ENCODE peak calls at places on chromosomes 4 and X, in five cellular contexts. One of them, this sample, is unnamed.

GRCh38 chr4:79397951-79398350 is 10.1 kb downstream of the GK2 start:
- DNase-seq in germinal center: no peak
- DNase-seq in amniotic epithelial cell: no peak
- DNase-seq in NCI-H1694 treated with DMSO at 0.1 percent for 48 hours: no peak
- DNase-seq in activated T-helper 1 cell treated with anti-CD3 and anti-CD28 coated beads, Interleukin-2, amount 50 U/mL, for 16 hours: no peak
- DNase-seq in this sample: no peak

GRCh38 chr4:25948051-25948450 is 34.0 kb downstream of the SMIM20 start:
- DNase-seq in germinal center: no peak
- DNase-seq in amniotic epithelial cell: no peak
- DNase-seq in NCI-H1694 treated with DMSO at 0.1 percent for 48 hours: no peak
- DNase-seq in activated T-helper 1 cell treated with anti-CD3 and anti-CD28 coated beads, Interleukin-2, amount 50 U/mL, for 16 hours: no peak
- DNase-seq in this sample: no peak

GRCh38 chr4:48138936-48139335 is 4.9 kb upstream of the TXK start:
- DNase-seq in germinal center: peak; percentile 57
- DNase-seq in amniotic epithelial cell: no peak
- DNase-seq in NCI-H1694 treated with DMSO at 0.1 percent for 48 hours: no peak
- DNase-seq in activated T-helper 1 cell treated with anti-CD3 and anti-CD28 coated beads, Interleukin-2, amount 50 U/mL, for 16 hours: no peak
- DNase-seq in this sample: no peak

GRCh38 chr4:65724973-65725372 is 54.7 kb upstream of the EPHA5 start:
- DNase-seq in germinal center: no peak
- DNase-seq in amniotic epithelial cell: no peak
- DNase-seq in NCI-H1694 treated with DMSO at 0.1 percent for 48 hours: no peak
- DNase-seq in activated T-helper 1 cell treated with anti-CD3 and anti-CD28 coated beads, Interleukin-2, amount 50 U/mL, for 16 hours: no peak
- DNase-seq in this sample: no peak

GRCh38 chrX:123830309-123830708 is 29.5 kb upstream of the XIAP start:
- DNase-seq in germinal center: peak; percentile 63
- DNase-seq in amniotic epithelial cell: peak; percentile 81
- DNase-seq in NCI-H1694 treated with DMSO at 0.1 percent for 48 hours: no peak
- DNase-seq in activated T-helper 1 cell treated with anti-CD3 and anti-CD28 coated beads, Interleukin-2, amount 50 U/mL, for 16 hours: no peak
- DNase-seq in this sample: no peak

GRCh38 chr4:110480031-110480549 is 4.1 kb downstream of the ENPEP start:
- DNase-seq in germinal center: no peak
- DNase-seq in amniotic epithelial cell: peak; percentile 84
- DNase-seq in NCI-H1694 treated with DMSO at 0.1 percent for 48 hours: no peak
- DNase-seq in activated T-helper 1 cell treated with anti-CD3 and anti-CD28 coated beads, Interleukin-2, amount 50 U/mL, for 16 hours: no peak
- DNase-seq in this sample: no peak

GRCh38 chr4:48546336-48546735 is 56.3 kb downstream of the ZAR1 start:
- DNase-seq in germinal center: no peak
- DNase-seq in amniotic epithelial cell: peak; percentile 42
- DNase-seq in NCI-H1694 treated with DMSO at 0.1 percent for 48 hours: no peak
- DNase-seq in activated T-helper 1 cell treated with anti-CD3 and anti-CD28 coated beads, Interleukin-2, amount 50 U/mL, for 16 hours: no peak
- DNase-seq in this sample: peak; percentile 34

GRCh38 chr4:78432896-78433295 is 118.7 kb upstream of the ANXA3 start:
- DNase-seq in germinal center: no peak
- DNase-seq in amniotic epithelial cell: peak; percentile 58
- DNase-seq in NCI-H1694 treated with DMSO at 0.1 percent for 48 hours: no peak
- DNase-seq in activated T-helper 1 cell treated with anti-CD3 and anti-CD28 coated beads, Interleukin-2, amount 50 U/mL, for 16 hours: no peak
- DNase-seq in this sample: no peak

GRCh38 chr4:54096563-54096962 is 3.4 kb upstream of the GSX2 start:
- DNase-seq in germinal center: no peak
- DNase-seq in amniotic epithelial cell: no peak
- DNase-seq in NCI-H1694 treated with DMSO at 0.1 percent for 48 hours: no peak
- DNase-seq in activated T-helper 1 cell treated with anti-CD3 and anti-CD28 coated beads, Interleukin-2, amount 50 U/mL, for 16 hours: no peak
- DNase-seq in this sample: no peak

GRCh38 chr4:8200302-8200975 is 1.3 kb downstream of the SH3TC1 start:
- DNase-seq in germinal center: peak; percentile 84
- DNase-seq in amniotic epithelial cell: peak; percentile 78
- DNase-seq in NCI-H1694 treated with DMSO at 0.1 percent for 48 hours: no peak
- DNase-seq in activated T-helper 1 cell treated with anti-CD3 and anti-CD28 coated beads, Interleukin-2, amount 50 U/mL, for 16 hours: no peak
- DNase-seq in this sample: no peak

GRCh38 chrX:107454302-107454701 is 4.8 kb downstream of the FRMPD3 start:
- DNase-seq in germinal center: no peak
- DNase-seq in amniotic epithelial cell: peak; percentile 19
- DNase-seq in NCI-H1694 treated with DMSO at 0.1 percent for 48 hours: no peak
- DNase-seq in activated T-helper 1 cell treated with anti-CD3 and anti-CD28 coated beads, Interleukin-2, amount 50 U/mL, for 16 hours: no peak
- DNase-seq in this sample: no peak

GRCh38 chr4:168830777-168831512 is 179.1 kb downstream of the CBR4 start:
- DNase-seq in germinal center: peak; percentile 12
- DNase-seq in amniotic epithelial cell: peak; percentile 29
- DNase-seq in NCI-H1694 treated with DMSO at 0.1 percent for 48 hours: no peak
- DNase-seq in activated T-helper 1 cell treated with anti-CD3 and anti-CD28 coated beads, Interleukin-2, amount 50 U/mL, for 16 hours: no peak
- DNase-seq in this sample: no peak

GRCh38 chr4:122602277-122603142 is 18.4 kb downstream of the IL21 start:
- DNase-seq in germinal center: no peak
- DNase-seq in amniotic epithelial cell: peak; percentile 61
- DNase-seq in NCI-H1694 treated with DMSO at 0.1 percent for 48 hours: no peak
- DNase-seq in activated T-helper 1 cell treated with anti-CD3 and anti-CD28 coated beads, Interleukin-2, amount 50 U/mL, for 16 hours: no peak
- DNase-seq in this sample: no peak

GRCh38 chr4:71266090-71266794 is 72.6 kb upstream of the SLC4A4 start:
- DNase-seq in germinal center: no peak
- DNase-seq in amniotic epithelial cell: peak; percentile 74
- DNase-seq in NCI-H1694 treated with DMSO at 0.1 percent for 48 hours: no peak
- DNase-seq in activated T-helper 1 cell treated with anti-CD3 and anti-CD28 coated beads, Interleukin-2, amount 50 U/mL, for 16 hours: no peak
- DNase-seq in this sample: no peak

GRCh38 chr4:1500231-1500965 is 94.2 kb upstream of the NKX1-1 start:
- DNase-seq in germinal center: no peak
- DNase-seq in amniotic epithelial cell: no peak
- DNase-seq in NCI-H1694 treated with DMSO at 0.1 percent for 48 hours: no peak
- DNase-seq in activated T-helper 1 cell treated with anti-CD3 and anti-CD28 coated beads, Interleukin-2, amount 50 U/mL, for 16 hours: no peak
- DNase-seq in this sample: peak; percentile 10

GRCh38 chrX:22963186-22963585 is 36.6 kb upstream of the DDX53 start:
- DNase-seq in germinal center: no peak
- DNase-seq in amniotic epithelial cell: peak; percentile 13
- DNase-seq in NCI-H1694 treated with DMSO at 0.1 percent for 48 hours: no peak
- DNase-seq in activated T-helper 1 cell treated with anti-CD3 and anti-CD28 coated beads, Interleukin-2, amount 50 U/mL, for 16 hours: no peak
- DNase-seq in this sample: no peak

GRCh38 chrX:30364229-30364628 is 55.0 kb upstream of the NR0B1 start:
- DNase-seq in germinal center: no peak
- DNase-seq in amniotic epithelial cell: no peak
- DNase-seq in NCI-H1694 treated with DMSO at 0.1 percent for 48 hours: no peak
- DNase-seq in activated T-helper 1 cell treated with anti-CD3 and anti-CD28 coated beads, Interleukin-2, amount 50 U/mL, for 16 hours: no peak
- DNase-seq in this sample: no peak

GRCh38 chr4:170591076-170591475 is 501.3 kb upstream of the AADAT start:
- DNase-seq in germinal center: no peak
- DNase-seq in amniotic epithelial cell: peak; percentile 33
- DNase-seq in NCI-H1694 treated with DMSO at 0.1 percent for 48 hours: no peak
- DNase-seq in activated T-helper 1 cell treated with anti-CD3 and anti-CD28 coated beads, Interleukin-2, amount 50 U/mL, for 16 hours: no peak
- DNase-seq in this sample: no peak

GRCh38 chrX:20056704-20057103 is 60.0 kb downstream of the MAP7D2 start:
- DNase-seq in germinal center: no peak
- DNase-seq in amniotic epithelial cell: no peak
- DNase-seq in NCI-H1694 treated with DMSO at 0.1 percent for 48 hours: peak; percentile 18
- DNase-seq in activated T-helper 1 cell treated with anti-CD3 and anti-CD28 coated beads, Interleukin-2, amount 50 U/mL, for 16 hours: no peak
- DNase-seq in this sample: no peak

GRCh38 chrX:143632625-143633387 is 3.1 kb downstream of the SLITRK4 start:
- DNase-seq in germinal center: no peak
- DNase-seq in amniotic epithelial cell: peak; percentile 73
- DNase-seq in NCI-H1694 treated with DMSO at 0.1 percent for 48 hours: no peak
- DNase-seq in activated T-helper 1 cell treated with anti-CD3 and anti-CD28 coated beads, Interleukin-2, amount 50 U/mL, for 16 hours: no peak
- DNase-seq in this sample: no peak

GRCh38 chrX:115226929-115227328 is 7.0 kb downstream of the LRCH2 start:
- DNase-seq in germinal center: no peak
- DNase-seq in amniotic epithelial cell: peak; percentile 26
- DNase-seq in NCI-H1694 treated with DMSO at 0.1 percent for 48 hours: no peak
- DNase-seq in activated T-helper 1 cell treated with anti-CD3 and anti-CD28 coated beads, Interleukin-2, amount 50 U/mL, for 16 hours: no peak
- DNase-seq in this sample: peak; percentile 13

GRCh38 chr4:155353923-155354540 is 22.7 kb downstream of the MAP9 start:
- DNase-seq in germinal center: peak; percentile 17
- DNase-seq in amniotic epithelial cell: peak; percentile 51
- DNase-seq in NCI-H1694 treated with DMSO at 0.1 percent for 48 hours: peak; percentile 16
- DNase-seq in activated T-helper 1 cell treated with anti-CD3 and anti-CD28 coated beads, Interleukin-2, amount 50 U/mL, for 16 hours: no peak
- DNase-seq in this sample: peak; percentile 68

GRCh38 chr4:71290074-71290473 is 48.7 kb upstream of the SLC4A4 start:
- DNase-seq in germinal center: no peak
- DNase-seq in amniotic epithelial cell: peak; percentile 67
- DNase-seq in NCI-H1694 treated with DMSO at 0.1 percent for 48 hours: no peak
- DNase-seq in activated T-helper 1 cell treated with anti-CD3 and anti-CD28 coated beads, Interleukin-2, amount 50 U/mL, for 16 hours: no peak
- DNase-seq in this sample: no peak

GRCh38 chr4:139762715-139763114 is 97.1 kb downstream of the MGST2 start:
- DNase-seq in germinal center: no peak
- DNase-seq in amniotic epithelial cell: no peak
- DNase-seq in NCI-H1694 treated with DMSO at 0.1 percent for 48 hours: no peak
- DNase-seq in activated T-helper 1 cell treated with anti-CD3 and anti-CD28 coated beads, Interleukin-2, amount 50 U/mL, for 16 hours: no peak
- DNase-seq in this sample: no peak

GRCh38 chrX:42975906-42976305 is 197.9 kb upstream of the PPP1R2C start:
- DNase-seq in germinal center: no peak
- DNase-seq in amniotic epithelial cell: no peak
- DNase-seq in NCI-H1694 treated with DMSO at 0.1 percent for 48 hours: no peak
- DNase-seq in activated T-helper 1 cell treated with anti-CD3 and anti-CD28 coated beads, Interleukin-2, amount 50 U/mL, for 16 hours: no peak
- DNase-seq in this sample: no peak

GRCh38 chrX:116873678-116874077 is 410.9 kb upstream of the CT83 start:
- DNase-seq in germinal center: no peak
- DNase-seq in amniotic epithelial cell: no peak
- DNase-seq in NCI-H1694 treated with DMSO at 0.1 percent for 48 hours: no peak
- DNase-seq in activated T-helper 1 cell treated with anti-CD3 and anti-CD28 coated beads, Interleukin-2, amount 50 U/mL, for 16 hours: no peak
- DNase-seq in this sample: no peak

GRCh38 chrX:70621743-70622142 is 177.1 kb downstream of the DLG3 start:
- DNase-seq in germinal center: no peak
- DNase-seq in amniotic epithelial cell: no peak
- DNase-seq in NCI-H1694 treated with DMSO at 0.1 percent for 48 hours: no peak
- DNase-seq in activated T-helper 1 cell treated with anti-CD3 and anti-CD28 coated beads, Interleukin-2, amount 50 U/mL, for 16 hours: no peak
- DNase-seq in this sample: no peak

GRCh38 chrX:10101269-10101668 is 55.5 kb upstream of the CLCN4 start:
- DNase-seq in germinal center: no peak
- DNase-seq in amniotic epithelial cell: peak; percentile 10
- DNase-seq in NCI-H1694 treated with DMSO at 0.1 percent for 48 hours: no peak
- DNase-seq in activated T-helper 1 cell treated with anti-CD3 and anti-CD28 coated beads, Interleukin-2, amount 50 U/mL, for 16 hours: no peak
- DNase-seq in this sample: no peak

GRCh38 chr4:145618210-145618911 is 824 bp upstream of the MMAA start:
- DNase-seq in germinal center: peak; percentile 22
- DNase-seq in amniotic epithelial cell: peak; percentile 23
- DNase-seq in NCI-H1694 treated with DMSO at 0.1 percent for 48 hours: no peak
- DNase-seq in activated T-helper 1 cell treated with anti-CD3 and anti-CD28 coated beads, Interleukin-2, amount 50 U/mL, for 16 hours: no peak
- DNase-seq in this sample: no peak

GRCh38 chr4:108240356-108240755 is 71.6 kb upstream of the LEF1 start:
- DNase-seq in germinal center: no peak
- DNase-seq in amniotic epithelial cell: peak; percentile 93
- DNase-seq in NCI-H1694 treated with DMSO at 0.1 percent for 48 hours: no peak
- DNase-seq in activated T-helper 1 cell treated with anti-CD3 and anti-CD28 coated beads, Interleukin-2, amount 50 U/mL, for 16 hours: no peak
- DNase-seq in this sample: no peak

GRCh38 chr4:10112658-10113284 is 3.8 kb downstream of the WDR1 start:
- DNase-seq in germinal center: no peak
- DNase-seq in amniotic epithelial cell: no peak
- DNase-seq in NCI-H1694 treated with DMSO at 0.1 percent for 48 hours: no peak
- DNase-seq in activated T-helper 1 cell treated with anti-CD3 and anti-CD28 coated beads, Interleukin-2, amount 50 U/mL, for 16 hours: no peak
- DNase-seq in this sample: no peak

GRCh38 chr4:167282171-167282864 is 48.0 kb upstream of the SPOCK3 start:
- DNase-seq in germinal center: no peak
- DNase-seq in amniotic epithelial cell: no peak
- DNase-seq in NCI-H1694 treated with DMSO at 0.1 percent for 48 hours: no peak
- DNase-seq in activated T-helper 1 cell treated with anti-CD3 and anti-CD28 coated beads, Interleukin-2, amount 50 U/mL, for 16 hours: no peak
- DNase-seq in this sample: no peak

GRCh38 chrX:118207831-118208453 is 91.3 kb upstream of the KLHL13 start:
- DNase-seq in germinal center: no peak
- DNase-seq in amniotic epithelial cell: no peak
- DNase-seq in NCI-H1694 treated with DMSO at 0.1 percent for 48 hours: no peak
- DNase-seq in activated T-helper 1 cell treated with anti-CD3 and anti-CD28 coated beads, Interleukin-2, amount 50 U/mL, for 16 hours: no peak
- DNase-seq in this sample: no peak

GRCh38 chr4:127446309-127446708 is 186.4 kb upstream of the INTU start:
- DNase-seq in germinal center: no peak
- DNase-seq in amniotic epithelial cell: no peak
- DNase-seq in NCI-H1694 treated with DMSO at 0.1 percent for 48 hours: no peak
- DNase-seq in activated T-helper 1 cell treated with anti-CD3 and anti-CD28 coated beads, Interleukin-2, amount 50 U/mL, for 16 hours: no peak
- DNase-seq in this sample: no peak

GRCh38 chrX:71282514-71283408 is 674 bp upstream of the NONO start:
- DNase-seq in germinal center: no peak
- DNase-seq in amniotic epithelial cell: peak; percentile 65
- DNase-seq in NCI-H1694 treated with DMSO at 0.1 percent for 48 hours: no peak
- DNase-seq in activated T-helper 1 cell treated with anti-CD3 and anti-CD28 coated beads, Interleukin-2, amount 50 U/mL, for 16 hours: no peak
- DNase-seq in this sample: no peak

GRCh38 chrX:25198891-25199290 is 183.1 kb upstream of the ARX start:
- DNase-seq in germinal center: no peak
- DNase-seq in amniotic epithelial cell: no peak
- DNase-seq in NCI-H1694 treated with DMSO at 0.1 percent for 48 hours: no peak
- DNase-seq in activated T-helper 1 cell treated with anti-CD3 and anti-CD28 coated beads, Interleukin-2, amount 50 U/mL, for 16 hours: no peak
- DNase-seq in this sample: no peak